ENCODE peak calls at places on chromosomes 12 and 14, in four cellular contexts. A, W, X and C are unnamed samples.

GRCh38 chr12:78531831-78532230 is 332.7 kb upstream of the SYT1 start:
- DNase-seq in A (no peak), X (no peak), W (no peak), C (no peak)

GRCh38 chr14:71538949-71539659 is 393.1 kb upstream of the RGS6 start:
- DNase-seq in W (no peak), A (no peak), X (no peak), C (no peak)

GRCh38 chr12:123089631-123090353 is 61.1 kb downstream of the PITPNM2 start:
- DNase-seq in A (peak; percentile 90), X (peak; percentile 61), W (no peak), C (no peak)

GRCh38 chr12:55823419-55823818 is 5.6 kb downstream of the ORMDL2 start:
- DNase-seq in X (no peak), W (no peak), A (no peak), C (no peak)

GRCh38 chr12:119649202-119649808 is 18.6 kb upstream of the PRKAB1 start:
- DNase-seq in W (no peak), X (peak; percentile 58), A (no peak), C (no peak)

GRCh38 chr12:105107176-105107496 is 395 bp upstream of the WASHC4 start:
- DNase-seq in A (peak; percentile 26), X (peak; percentile 54), W (no peak), C (peak; percentile 68)

GRCh38 chr14:37668646-37669045 is 73.2 kb downstream of the TTC6 start:
- DNase-seq in A (no peak), W (no peak), X (no peak), C (no peak)

GRCh38 chr12:48965447-48965846 is 6.1 kb downstream of the WNT10B start:
- DNase-seq in W (no peak), A (no peak), X (no peak), C (no peak)

GRCh38 chr12:75712223-75712622 is 200.8 kb upstream of the KRR1 start:
- DNase-seq in W (no peak), X (no peak), A (peak; percentile 95), C (no peak)

GRCh38 chr14:22526210-22526609 is 62.8 kb downstream of the DAD1 start:
- DNase-seq in A (no peak), X (no peak), W (no peak), C (no peak)

GRCh38 chr12:78931466-78931990 is 67.0 kb downstream of the SYT1 start:
- DNase-seq in W (no peak), A (no peak), X (no peak), C (no peak)

GRCh38 chr14:67722293-67722692 is 20.6 kb downstream of the RDH12 start:
- DNase-seq in W (no peak), X (no peak), A (no peak), C (peak; percentile 90)

GRCh38 chr12:111687255-111687654 is 1.4 kb downstream of the ACAD10 start:
- DNase-seq in W (no peak), A (no peak), X (peak; percentile 48), C (no peak)

GRCh38 chr14:32208490-32208889 is 5.4 kb upstream of the RNU6-8 start:
- DNase-seq in X (no peak), A (no peak), W (no peak), C (no peak)

GRCh38 chr12:9334026-9334692 is 126.0 kb upstream of the PZP start:
- DNase-seq in A (no peak), W (no peak), X (no peak), C (no peak)

GRCh38 chr14:96097752-96098151 is 58.6 kb downstream of the C14orf132 start:
- DNase-seq in X (no peak), W (no peak), A (no peak), C (no peak)

GRCh38 chr12:121668750-121669524 is 517 bp downstream of the MORN3 start:
- DNase-seq in X (peak; percentile 40), A (no peak), W (no peak), C (no peak)

GRCh38 chr12:18658179-18658578 is 79.6 kb downstream of the PLCZ1 start:
- DNase-seq in X (no peak), W (no peak), A (no peak), C (no peak)

GRCh38 chr14:104072586-104072985 is 12.9 kb upstream of the ASPG start:
- DNase-seq in A (no peak), X (no peak), W (no peak), C (no peak)

GRCh38 chr12:31931796-31932715 is 27.2 kb upstream of the RESF1 start:
- DNase-seq in A (no peak), W (no peak), X (no peak), C (no peak)

GRCh38 chr14:72498646-72499045 is 395.3 kb downstream of the DPF3 start:
- DNase-seq in X (no peak), A (no peak), W (no peak), C (no peak)

GRCh38 chr14:30143617-30144016 is 216.0 kb upstream of the PRKD1 start:
- DNase-seq in W (no peak), A (no peak), X (no peak), C (no peak)

GRCh38 chr12:123444396-123445026 is 8.0 kb upstream of the RILPL2 start:
- DNase-seq in A (no peak), X (no peak), W (no peak), C (no peak)

GRCh38 chr14:85537526-85537925 is 7.6 kb downstream of the FLRT2 start:
- DNase-seq in A (no peak), X (no peak), W (no peak), C (no peak)

GRCh38 chr12:40921563-40922163 is 229.4 kb downstream of the CNTN1 start:
- DNase-seq in W (no peak), X (peak; percentile 14), A (peak; percentile 12), C (no peak)

DNA sequence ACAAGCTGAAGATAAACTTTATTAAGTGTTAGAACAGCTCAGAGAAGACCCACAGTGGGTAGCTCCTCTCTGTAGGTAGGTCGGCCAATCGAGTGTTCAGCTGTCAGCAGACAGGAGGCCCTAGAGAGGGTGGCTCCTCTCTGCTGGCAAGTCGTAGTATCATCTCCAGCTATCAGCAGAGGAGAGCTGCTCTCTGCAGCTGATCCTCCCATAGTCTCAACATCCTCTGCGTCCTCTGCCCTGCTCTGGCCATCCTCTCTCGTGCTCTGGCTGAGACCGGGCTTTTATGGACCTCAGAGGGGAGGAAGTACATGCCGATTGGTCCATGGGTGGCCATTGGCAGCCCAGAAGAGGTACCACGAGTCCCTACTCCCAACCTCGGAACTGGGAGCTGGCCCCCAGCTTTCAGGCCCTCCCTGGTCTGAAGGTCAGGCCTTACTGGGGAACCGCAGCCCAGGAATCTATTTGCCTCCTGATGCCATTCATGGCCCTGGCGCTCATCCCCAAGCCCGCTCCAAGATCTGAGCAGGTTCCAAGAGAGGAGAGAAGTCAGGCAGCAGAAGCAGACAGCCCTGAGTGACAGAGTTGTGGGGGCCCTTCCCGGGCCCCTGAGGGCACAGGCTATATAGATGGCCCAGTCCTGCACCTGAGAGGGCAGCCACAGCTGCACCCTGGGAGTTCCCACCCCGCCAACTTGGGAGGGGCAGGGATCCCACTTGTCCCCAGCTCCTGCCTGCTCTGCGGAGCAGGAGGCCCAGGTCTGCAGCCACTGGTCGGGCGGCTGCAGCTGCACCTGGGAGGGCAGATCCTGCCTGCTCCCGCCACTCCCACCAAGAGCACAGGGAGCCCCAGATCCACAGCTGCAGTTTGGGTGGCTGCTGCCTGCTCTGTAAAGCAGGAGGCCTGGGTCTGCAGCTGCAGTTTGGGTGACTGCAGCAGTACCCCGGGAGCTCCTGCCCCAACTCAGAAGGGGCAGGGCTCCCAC is 3.5 kb upstream of the PWP1 start:
- DNase-seq in W (no peak), A (no peak), X (no peak), C (no peak)
- TF ChIP-seq POLR2A in W (no peak), A (no peak), X (no peak), C (no peak)

GRCh38 chr12:89918172-89918880 is 209.7 kb upstream of the ATP2B1 start:
- DNase-seq in X (no peak), A (no peak), W (no peak), C (no peak)
- TF ChIP-seq POLR2AphosphoS5 in X (no peak), A (no peak), W (no peak), C (no peak)

DNA sequence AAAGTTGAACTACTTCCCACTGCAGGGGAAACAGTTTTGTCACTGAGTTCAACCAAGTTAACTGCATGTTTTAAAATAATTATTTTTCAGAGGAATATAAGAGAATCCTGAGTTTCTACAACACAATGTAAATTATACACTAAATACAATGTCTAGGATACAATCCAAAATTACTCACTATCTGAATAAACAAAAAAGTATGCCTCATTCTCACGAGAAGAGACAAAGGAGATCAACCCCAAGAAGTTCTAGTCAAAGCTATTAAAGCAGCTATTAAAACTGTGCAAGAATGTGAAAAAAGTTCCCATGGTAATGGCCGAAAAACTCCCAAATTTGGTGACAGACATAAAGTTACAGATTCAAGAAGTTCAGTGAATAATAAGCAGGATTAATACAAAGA is 8.8 kb upstream of the KCNK13 start:
- DNase-seq in X (no peak), A (no peak), W (no peak), C (no peak)
- H3K27me3 ChIP-seq in X (peaks cover 3% of the 10 kb centered on the region), A (peaks cover 6% of the 10 kb centered on the region), W (no peaks in the 10 kb centered on the region), C (no peaks in the 10 kb centered on the region)

GRCh38 chr12:12812163-12812562 is 983 bp upstream of the DDX47 start:
- DNase-seq in X (no peak), A (no peak), W (no peak), C (no peak)

GRCh38 chr12:12810507-12811143 is 2.5 kb upstream of the DDX47 start:
- DNase-seq in X (no peak), A (no peak), W (no peak), C (no peak)

GRCh38 chr12:12811343-12811742 is 1.8 kb upstream of the DDX47 start:
- DNase-seq in X (no peak), W (no peak), A (no peak), C (no peak)

GRCh38 chr12:12812605-12813119 is 484 bp upstream of the DDX47 start:
- DNase-seq in X (peak; percentile 15), W (no peak), A (no peak), C (no peak)

GRCh38 chr12:12813120-12814101 is at the start of gene DDX47:
- DNase-seq in X (peak; percentile 84), W (peak; percentile 97), A (peak; percentile 82), C (peak; percentile 97)
- TF ChIP-seq POLR2A in X (peak; percentile 75), W (peak; percentile 39), A (peak; percentile 65), C (peak; percentile 24)

GRCh38 chr14:68948686-68949085 is 30.4 kb downstream of the ACTN1 start:
- DNase-seq in W (no peak), X (no peak), A (no peak), C (peak; percentile 76)
- TF ChIP-seq POLR2AphosphoS5 in W (no peak), X (no peak), A (no peak), C (peak; percentile 35)

DNA sequence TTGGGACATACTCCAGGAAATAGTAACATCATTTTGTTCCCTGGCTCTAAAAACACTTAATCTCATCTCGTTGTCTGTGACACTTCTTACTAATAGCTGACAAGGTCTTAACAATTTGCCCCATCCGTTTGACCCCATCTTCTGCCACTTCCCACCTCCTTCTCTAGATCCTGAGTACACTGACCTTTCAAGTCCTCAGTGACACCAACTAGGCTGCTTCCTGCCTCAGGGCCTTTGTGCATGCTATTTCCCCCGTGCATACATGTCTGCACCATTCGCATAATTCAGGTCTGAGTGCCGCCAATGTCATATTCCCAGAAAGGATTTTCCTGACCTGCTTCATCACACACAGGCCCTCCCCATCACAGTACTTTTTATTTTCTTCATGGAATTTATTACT is 70.6 kb upstream of the CCND2 start:
- DNase-seq in W (no peak), A (no peak), X (no peak), C (no peak)
- H3K27me3 ChIP-seq in W (no peaks in the 10 kb centered on the region), A (peaks cover 73% of the 10 kb centered on the region), X (peaks cover 21% of the 10 kb centered on the region), C (no peaks in the 10 kb centered on the region)